ENCODE peak calls at places on chromosomes 13 and 19, in four cellular contexts. One of them, this sample, is unnamed.

GRCh38 chr13:74074723-74075122 is 59.5 kb downstream of the KLF12 start:
- DNase-seq in activated T-helper 1 cell treated with anti-CD3 and anti-CD28 coated beads, Interleukin-12 subunit alpha, Interleukin-12 subunit beta, Interleukin-2, Interleukin-4 antibody, amounts not matched to agents 30 ng/mL and 10 ng/mL and 1 ng/mL, durations not matched to agents 14 hours and 24 hours and 36 hours: no peak
- DNase-seq in HL-60: no peak
- DNase-seq in RPMI7951: peak
- DNase-seq in this sample: no peak

GRCh38 chr13:49711218-49711863 is 20.1 kb upstream of the EBPL start:
- DNase-seq in activated T-helper 1 cell treated with anti-CD3 and anti-CD28 coated beads, Interleukin-12 subunit alpha, Interleukin-12 subunit beta, Interleukin-2, Interleukin-4 antibody, amounts not matched to agents 30 ng/mL and 10 ng/mL and 1 ng/mL, durations not matched to agents 14 hours and 24 hours and 36 hours: no peak
- DNase-seq in HL-60: no peak
- DNase-seq in RPMI7951: peak
- DNase-seq in this sample: no peak

GRCh38 chr13:74248477-74248876 is 114.3 kb upstream of the KLF12 start:
- DNase-seq in activated T-helper 1 cell treated with anti-CD3 and anti-CD28 coated beads, Interleukin-12 subunit alpha, Interleukin-12 subunit beta, Interleukin-2, Interleukin-4 antibody, amounts not matched to agents 30 ng/mL and 10 ng/mL and 1 ng/mL, durations not matched to agents 14 hours and 24 hours and 36 hours: no peak
- DNase-seq in HL-60: no peak
- DNase-seq in RPMI7951: no peak
- DNase-seq in this sample: no peak

GRCh38 chr19:6644796-6645195 is 25.2 kb downstream of the TNFSF14 start:
- DNase-seq in activated T-helper 1 cell treated with anti-CD3 and anti-CD28 coated beads, Interleukin-12 subunit alpha, Interleukin-12 subunit beta, Interleukin-2, Interleukin-4 antibody, amounts not matched to agents 30 ng/mL and 10 ng/mL and 1 ng/mL, durations not matched to agents 14 hours and 24 hours and 36 hours: no peak
- DNase-seq in HL-60: no peak
- DNase-seq in RPMI7951: no peak
- DNase-seq in this sample: no peak

GRCh38 chr19:48556163-48556562 is 4.2 kb downstream of the SULT2B1 start:
- DNase-seq in activated T-helper 1 cell treated with anti-CD3 and anti-CD28 coated beads, Interleukin-12 subunit alpha, Interleukin-12 subunit beta, Interleukin-2, Interleukin-4 antibody, amounts not matched to agents 30 ng/mL and 10 ng/mL and 1 ng/mL, durations not matched to agents 14 hours and 24 hours and 36 hours: no peak
- DNase-seq in HL-60: no peak
- DNase-seq in RPMI7951: peak
- DNase-seq in this sample: no peak

GRCh38 chr19:54254195-54254906 is 2.7 kb downstream of the LILRB5 start:
- DNase-seq in activated T-helper 1 cell treated with anti-CD3 and anti-CD28 coated beads, Interleukin-12 subunit alpha, Interleukin-12 subunit beta, Interleukin-2, Interleukin-4 antibody, amounts not matched to agents 30 ng/mL and 10 ng/mL and 1 ng/mL, durations not matched to agents 14 hours and 24 hours and 36 hours: no peak
- DNase-seq in HL-60: no peak
- DNase-seq in RPMI7951: no peak
- DNase-seq in this sample: no peak

GRCh38 chr13:20114066-20114465 is 46.8 kb downstream of the GJA3 start:
- DNase-seq in activated T-helper 1 cell treated with anti-CD3 and anti-CD28 coated beads, Interleukin-12 subunit alpha, Interleukin-12 subunit beta, Interleukin-2, Interleukin-4 antibody, amounts not matched to agents 30 ng/mL and 10 ng/mL and 1 ng/mL, durations not matched to agents 14 hours and 24 hours and 36 hours: no peak
- DNase-seq in HL-60: no peak
- DNase-seq in RPMI7951: no peak
- DNase-seq in this sample: no peak

GRCh38 chr13:107457686-107458085 is 757.6 kb downstream of the LIG4 start:
- DNase-seq in activated T-helper 1 cell treated with anti-CD3 and anti-CD28 coated beads, Interleukin-12 subunit alpha, Interleukin-12 subunit beta, Interleukin-2, Interleukin-4 antibody, amounts not matched to agents 30 ng/mL and 10 ng/mL and 1 ng/mL, durations not matched to agents 14 hours and 24 hours and 36 hours: no peak
- DNase-seq in HL-60: no peak
- DNase-seq in RPMI7951: no peak
- DNase-seq in this sample: no peak

GRCh38 chr19:41637484-41637883 is 10.6 kb upstream of the CEACAM4 start:
- DNase-seq in activated T-helper 1 cell treated with anti-CD3 and anti-CD28 coated beads, Interleukin-12 subunit alpha, Interleukin-12 subunit beta, Interleukin-2, Interleukin-4 antibody, amounts not matched to agents 30 ng/mL and 10 ng/mL and 1 ng/mL, durations not matched to agents 14 hours and 24 hours and 36 hours: no peak
- DNase-seq in HL-60: peak
- DNase-seq in RPMI7951: no peak
- DNase-seq in this sample: peak

GRCh38 chr19:4929186-4929585 is 19.9 kb downstream of the UHRF1 start:
- DNase-seq in activated T-helper 1 cell treated with anti-CD3 and anti-CD28 coated beads, Interleukin-12 subunit alpha, Interleukin-12 subunit beta, Interleukin-2, Interleukin-4 antibody, amounts not matched to agents 30 ng/mL and 10 ng/mL and 1 ng/mL, durations not matched to agents 14 hours and 24 hours and 36 hours: no peak
- DNase-seq in HL-60: no peak
- DNase-seq in RPMI7951: no peak
- DNase-seq in this sample: no peak

GRCh38 chr13:41186481-41186880 is 7.9 kb downstream of the KBTBD7 start:
- DNase-seq in activated T-helper 1 cell treated with anti-CD3 and anti-CD28 coated beads, Interleukin-12 subunit alpha, Interleukin-12 subunit beta, Interleukin-2, Interleukin-4 antibody, amounts not matched to agents 30 ng/mL and 10 ng/mL and 1 ng/mL, durations not matched to agents 14 hours and 24 hours and 36 hours: no peak
- DNase-seq in HL-60: no peak
- DNase-seq in RPMI7951: no peak
- DNase-seq in this sample: no peak

GRCh38 chr19:33199441-33200265 is 5.5 kb downstream of the LRP3 start:
- DNase-seq in activated T-helper 1 cell treated with anti-CD3 and anti-CD28 coated beads, Interleukin-12 subunit alpha, Interleukin-12 subunit beta, Interleukin-2, Interleukin-4 antibody, amounts not matched to agents 30 ng/mL and 10 ng/mL and 1 ng/mL, durations not matched to agents 14 hours and 24 hours and 36 hours: no peak
- DNase-seq in HL-60: no peak
- DNase-seq in RPMI7951: no peak
- DNase-seq in this sample: peak

GRCh38 chr13:78650725-78651083 is 8.3 kb downstream of the OBI1 start:
- DNase-seq in activated T-helper 1 cell treated with anti-CD3 and anti-CD28 coated beads, Interleukin-12 subunit alpha, Interleukin-12 subunit beta, Interleukin-2, Interleukin-4 antibody, amounts not matched to agents 30 ng/mL and 10 ng/mL and 1 ng/mL, durations not matched to agents 14 hours and 24 hours and 36 hours: no peak
- DNase-seq in HL-60: no peak
- DNase-seq in RPMI7951: no peak
- DNase-seq in this sample: no peak

GRCh38 chr19:52331757-52332156 is 4.3 kb upstream of the ZNF610 start:
- DNase-seq in activated T-helper 1 cell treated with anti-CD3 and anti-CD28 coated beads, Interleukin-12 subunit alpha, Interleukin-12 subunit beta, Interleukin-2, Interleukin-4 antibody, amounts not matched to agents 30 ng/mL and 10 ng/mL and 1 ng/mL, durations not matched to agents 14 hours and 24 hours and 36 hours: no peak
- DNase-seq in HL-60: no peak
- DNase-seq in RPMI7951: no peak
- DNase-seq in this sample: no peak

GRCh38 chr19:7852851-7853759 is 21.1 kb downstream of the PRR36 start:
- DNase-seq in activated T-helper 1 cell treated with anti-CD3 and anti-CD28 coated beads, Interleukin-12 subunit alpha, Interleukin-12 subunit beta, Interleukin-2, Interleukin-4 antibody, amounts not matched to agents 30 ng/mL and 10 ng/mL and 1 ng/mL, durations not matched to agents 14 hours and 24 hours and 36 hours: peak
- DNase-seq in HL-60: no peak
- DNase-seq in RPMI7951: peak
- DNase-seq in this sample: no peak

GRCh38 chr13:113207890-113208423 is 512 bp downstream of the PCID2 start:
- DNase-seq in activated T-helper 1 cell treated with anti-CD3 and anti-CD28 coated beads, Interleukin-12 subunit alpha, Interleukin-12 subunit beta, Interleukin-2, Interleukin-4 antibody, amounts not matched to agents 30 ng/mL and 10 ng/mL and 1 ng/mL, durations not matched to agents 14 hours and 24 hours and 36 hours: no peak
- DNase-seq in HL-60: no peak
- DNase-seq in RPMI7951: peak
- DNase-seq in this sample: no peak

GRCh38 chr13:113929628-113930615 is 44.0 kb downstream of the C13orf46 start:
- DNase-seq in activated T-helper 1 cell treated with anti-CD3 and anti-CD28 coated beads, Interleukin-12 subunit alpha, Interleukin-12 subunit beta, Interleukin-2, Interleukin-4 antibody, amounts not matched to agents 30 ng/mL and 10 ng/mL and 1 ng/mL, durations not matched to agents 14 hours and 24 hours and 36 hours: no peak
- DNase-seq in HL-60: no peak
- DNase-seq in RPMI7951: no peak
- DNase-seq in this sample: no peak

GRCh38 chr19:38044267-38045111 is 137.5 kb downstream of the SIPA1L3 start:
- DNase-seq in activated T-helper 1 cell treated with anti-CD3 and anti-CD28 coated beads, Interleukin-12 subunit alpha, Interleukin-12 subunit beta, Interleukin-2, Interleukin-4 antibody, amounts not matched to agents 30 ng/mL and 10 ng/mL and 1 ng/mL, durations not matched to agents 14 hours and 24 hours and 36 hours: no peak
- DNase-seq in HL-60: no peak
- DNase-seq in RPMI7951: peak
- DNase-seq in this sample: no peak

GRCh38 chr19:37790244-37790925 is 11.0 kb upstream of the ZNF573 start:
- DNase-seq in activated T-helper 1 cell treated with anti-CD3 and anti-CD28 coated beads, Interleukin-12 subunit alpha, Interleukin-12 subunit beta, Interleukin-2, Interleukin-4 antibody, amounts not matched to agents 30 ng/mL and 10 ng/mL and 1 ng/mL, durations not matched to agents 14 hours and 24 hours and 36 hours: no peak
- DNase-seq in HL-60: no peak
- DNase-seq in RPMI7951: no peak
- DNase-seq in this sample: no peak

GRCh38 chr13:51396352-51396751 is 56.5 kb downstream of the INTS6 start:
- DNase-seq in activated T-helper 1 cell treated with anti-CD3 and anti-CD28 coated beads, Interleukin-12 subunit alpha, Interleukin-12 subunit beta, Interleukin-2, Interleukin-4 antibody, amounts not matched to agents 30 ng/mL and 10 ng/mL and 1 ng/mL, durations not matched to agents 14 hours and 24 hours and 36 hours: no peak
- DNase-seq in HL-60: peak
- DNase-seq in RPMI7951: no peak
- DNase-seq in this sample: peak

GRCh38 chr13:45817833-45818232 is 33.7 kb downstream of the SIAH3 start:
- DNase-seq in activated T-helper 1 cell treated with anti-CD3 and anti-CD28 coated beads, Interleukin-12 subunit alpha, Interleukin-12 subunit beta, Interleukin-2, Interleukin-4 antibody, amounts not matched to agents 30 ng/mL and 10 ng/mL and 1 ng/mL, durations not matched to agents 14 hours and 24 hours and 36 hours: no peak
- DNase-seq in HL-60: no peak
- DNase-seq in RPMI7951: no peak
- DNase-seq in this sample: no peak

GRCh38 chr13:36357692-36358091 is 11.5 kb upstream of the SPART start:
- DNase-seq in activated T-helper 1 cell treated with anti-CD3 and anti-CD28 coated beads, Interleukin-12 subunit alpha, Interleukin-12 subunit beta, Interleukin-2, Interleukin-4 antibody, amounts not matched to agents 30 ng/mL and 10 ng/mL and 1 ng/mL, durations not matched to agents 14 hours and 24 hours and 36 hours: no peak
- DNase-seq in HL-60: no peak
- DNase-seq in RPMI7951: no peak
- DNase-seq in this sample: no peak

GRCh38 chr19:17996826-17997316 is 11.1 kb upstream of the ARRDC2 start:
- DNase-seq in activated T-helper 1 cell treated with anti-CD3 and anti-CD28 coated beads, Interleukin-12 subunit alpha, Interleukin-12 subunit beta, Interleukin-2, Interleukin-4 antibody, amounts not matched to agents 30 ng/mL and 10 ng/mL and 1 ng/mL, durations not matched to agents 14 hours and 24 hours and 36 hours: peak
- DNase-seq in HL-60: peak
- DNase-seq in RPMI7951: peak
- DNase-seq in this sample: no peak

GRCh38 chr19:5808120-5808816 is 3.4 kb downstream of the NRTN start:
- DNase-seq in activated T-helper 1 cell treated with anti-CD3 and anti-CD28 coated beads, Interleukin-12 subunit alpha, Interleukin-12 subunit beta, Interleukin-2, Interleukin-4 antibody, amounts not matched to agents 30 ng/mL and 10 ng/mL and 1 ng/mL, durations not matched to agents 14 hours and 24 hours and 36 hours: no peak
- DNase-seq in HL-60: no peak
- DNase-seq in RPMI7951: no peak
- DNase-seq in this sample: no peak

GRCh38 chr13:42569576-42570344 is 4.2 kb upstream of the TNFSF11 start:
- DNase-seq in activated T-helper 1 cell treated with anti-CD3 and anti-CD28 coated beads, Interleukin-12 subunit alpha, Interleukin-12 subunit beta, Interleukin-2, Interleukin-4 antibody, amounts not matched to agents 30 ng/mL and 10 ng/mL and 1 ng/mL, durations not matched to agents 14 hours and 24 hours and 36 hours: no peak
- DNase-seq in HL-60: no peak
- DNase-seq in RPMI7951: no peak
- DNase-seq in this sample: no peak

GRCh38 chr19:17720487-17720839 is 1.2 kb downstream of the MAP1S start:
- DNase-seq in activated T-helper 1 cell treated with anti-CD3 and anti-CD28 coated beads, Interleukin-12 subunit alpha, Interleukin-12 subunit beta, Interleukin-2, Interleukin-4 antibody, amounts not matched to agents 30 ng/mL and 10 ng/mL and 1 ng/mL, durations not matched to agents 14 hours and 24 hours and 36 hours: no peak
- DNase-seq in HL-60: no peak
- DNase-seq in RPMI7951: no peak
- DNase-seq in this sample: no peak

GRCh38 chr19:46015080-46015960 is 7.5 kb downstream of the PGLYRP1 start:
- DNase-seq in activated T-helper 1 cell treated with anti-CD3 and anti-CD28 coated beads, Interleukin-12 subunit alpha, Interleukin-12 subunit beta, Interleukin-2, Interleukin-4 antibody, amounts not matched to agents 30 ng/mL and 10 ng/mL and 1 ng/mL, durations not matched to agents 14 hours and 24 hours and 36 hours: peak
- DNase-seq in HL-60: no peak
- DNase-seq in RPMI7951: peak
- DNase-seq in this sample: no peak

GRCh38 chr13:50731400-50731799 is 112.1 kb downstream of the DLEU7 start:
- DNase-seq in activated T-helper 1 cell treated with anti-CD3 and anti-CD28 coated beads, Interleukin-12 subunit alpha, Interleukin-12 subunit beta, Interleukin-2, Interleukin-4 antibody, amounts not matched to agents 30 ng/mL and 10 ng/mL and 1 ng/mL, durations not matched to agents 14 hours and 24 hours and 36 hours: no peak
- DNase-seq in HL-60: no peak
- DNase-seq in RPMI7951: peak
- DNase-seq in this sample: no peak

GRCh38 chr13:102548811-102549210 is 48.0 kb upstream of the TPP2 start:
- DNase-seq in activated T-helper 1 cell treated with anti-CD3 and anti-CD28 coated beads, Interleukin-12 subunit alpha, Interleukin-12 subunit beta, Interleukin-2, Interleukin-4 antibody, amounts not matched to agents 30 ng/mL and 10 ng/mL and 1 ng/mL, durations not matched to agents 14 hours and 24 hours and 36 hours: no peak
- DNase-seq in HL-60: no peak
- DNase-seq in RPMI7951: no peak
- DNase-seq in this sample: no peak

GRCh38 chr19:30395283-30395682 is 23.1 kb downstream of the ZNF536 start:
- DNase-seq in activated T-helper 1 cell treated with anti-CD3 and anti-CD28 coated beads, Interleukin-12 subunit alpha, Interleukin-12 subunit beta, Interleukin-2, Interleukin-4 antibody, amounts not matched to agents 30 ng/mL and 10 ng/mL and 1 ng/mL, durations not matched to agents 14 hours and 24 hours and 36 hours: no peak
- DNase-seq in HL-60: no peak
- DNase-seq in RPMI7951: peak
- DNase-seq in this sample: no peak

GRCh38 chr13:45417790-45418534 is at the start of gene SLC25A30:
- DNase-seq in activated T-helper 1 cell treated with anti-CD3 and anti-CD28 coated beads, Interleukin-12 subunit alpha, Interleukin-12 subunit beta, Interleukin-2, Interleukin-4 antibody, amounts not matched to agents 30 ng/mL and 10 ng/mL and 1 ng/mL, durations not matched to agents 14 hours and 24 hours and 36 hours: peak
- DNase-seq in HL-60: peak
- DNase-seq in RPMI7951: peak
- DNase-seq in this sample: peak

GRCh38 chr13:112587359-112587766 is 590 bp downstream of the TUBGCP3 start:
- DNase-seq in activated T-helper 1 cell treated with anti-CD3 and anti-CD28 coated beads, Interleukin-12 subunit alpha, Interleukin-12 subunit beta, Interleukin-2, Interleukin-4 antibody, amounts not matched to agents 30 ng/mL and 10 ng/mL and 1 ng/mL, durations not matched to agents 14 hours and 24 hours and 36 hours: peak
- DNase-seq in HL-60: peak
- DNase-seq in RPMI7951: peak
- DNase-seq in this sample: peak

GRCh38 chr19:30117636-30118145 is 175.7 kb downstream of the URI1 start:
- DNase-seq in activated T-helper 1 cell treated with anti-CD3 and anti-CD28 coated beads, Interleukin-12 subunit alpha, Interleukin-12 subunit beta, Interleukin-2, Interleukin-4 antibody, amounts not matched to agents 30 ng/mL and 10 ng/mL and 1 ng/mL, durations not matched to agents 14 hours and 24 hours and 36 hours: no peak
- DNase-seq in HL-60: no peak
- DNase-seq in RPMI7951: no peak
- DNase-seq in this sample: no peak

GRCh38 chr19:2799273-2800020 is 14.1 kb downstream of the THOP1 start:
- DNase-seq in activated T-helper 1 cell treated with anti-CD3 and anti-CD28 coated beads, Interleukin-12 subunit alpha, Interleukin-12 subunit beta, Interleukin-2, Interleukin-4 antibody, amounts not matched to agents 30 ng/mL and 10 ng/mL and 1 ng/mL, durations not matched to agents 14 hours and 24 hours and 36 hours: no peak
- DNase-seq in HL-60: no peak
- DNase-seq in RPMI7951: no peak
- DNase-seq in this sample: no peak

GRCh38 chr13:31073859-31074718 is 87.6 kb downstream of the HSPH1 start:
- DNase-seq in activated T-helper 1 cell treated with anti-CD3 and anti-CD28 coated beads, Interleukin-12 subunit alpha, Interleukin-12 subunit beta, Interleukin-2, Interleukin-4 antibody, amounts not matched to agents 30 ng/mL and 10 ng/mL and 1 ng/mL, durations not matched to agents 14 hours and 24 hours and 36 hours: no peak
- DNase-seq in HL-60: no peak
- DNase-seq in RPMI7951: peak
- DNase-seq in this sample: no peak

GRCh38 chr13:66265446-66265845 is 964.7 kb downstream of the PCDH9 start:
- DNase-seq in activated T-helper 1 cell treated with anti-CD3 and anti-CD28 coated beads, Interleukin-12 subunit alpha, Interleukin-12 subunit beta, Interleukin-2, Interleukin-4 antibody, amounts not matched to agents 30 ng/mL and 10 ng/mL and 1 ng/mL, durations not matched to agents 14 hours and 24 hours and 36 hours: no peak
- DNase-seq in HL-60: no peak
- DNase-seq in RPMI7951: no peak
- DNase-seq in this sample: no peak